ENCODE peak calls at places on chromosomes 3 and 15, in seven cellular contexts. U is A673, K is Panc1, N is lower lobe of right lung, Y is brain microvascular endothelial cell, D is upper lobe of left lung, I is tibial nerve. A is an unnamed sample. For H3K27me3, the result is how much of the 10 kb centered on the place peaks cover.

GRCh38 chr15:40493089-40493840 is 22.5 kb downstream of the CHST14 start:
- DNase-seq in U (no peak), K (no peak), N (no peak), Y (no peak), D (no peak), I (no peak), A (no peak)

GRCh38 chr3:133700351-133700750 is 38.6 kb upstream of the TOPBP1 start:
- DNase-seq in U (no peak), K (no peak), N (no peak), Y (no peak), D (no peak), I (no peak), A (no peak)

GRCh38 chr15:89057506-89058133 is 30.6 kb upstream of the ABHD2 start:
- DNase-seq in U (peak), K (peak), N (peak), Y (peak), D (peak), I (peak), A (peak)

GRCh38 chr3:141388823-141389617 is 20.7 kb downstream of the ZBTB38 start:
- DNase-seq in U (peak), K (no peak), N (no peak), Y (no peak), D (no peak), I (no peak), A (no peak)

GRCh38 chr15:74050127-74050526 is 32.2 kb downstream of the GOLGA6A start:
- DNase-seq in U (peak), K (no peak), N (no peak), Y (no peak), D (no peak), I (no peak), A (no peak)

GRCh38 chr3:36679384-36680200 is 84.8 kb downstream of the DCLK3 start:
- DNase-seq in U (peak), K (no peak), N (no peak), Y (peak), D (no peak), I (no peak), A (no peak)

GRCh38 chr15:65180167-65180566 is 5.0 kb downstream of the CLPX start:
- DNase-seq in U (no peak), K (no peak), N (no peak), Y (no peak), D (no peak), I (no peak), A (no peak)

GRCh38 chr3:46916799-46917198 is 39.3 kb downstream of the PTH1R start:
- DNase-seq in U (no peak), K (no peak), N (no peak), Y (no peak), D (no peak), I (no peak), A (no peak)

GRCh38 chr3:185733980-185734724 is 90.7 kb downstream of the IGF2BP2 start:
- DNase-seq in U (peak), K (peak), N (no peak), Y (peak), D (no peak), I (no peak), A (no peak)

GRCh38 chr3:12970684-12971083 is 102.5 kb downstream of the IQSEC1 start:
- DNase-seq in U (no peak), K (no peak), N (no peak), Y (no peak), D (no peak), I (no peak), A (no peak)

GRCh38 chr3:160012108-160012507 is 23.5 kb downstream of the IL12A start:
- DNase-seq in U (no peak), K (no peak), N (no peak), Y (no peak), D (no peak), I (no peak), A (no peak)

GRCh38 chr3:138916824-138917223 is 30.1 kb downstream of the FOXL2 start:
- DNase-seq in U (no peak), K (no peak), N (peak), Y (no peak), D (no peak), I (no peak), A (no peak)

GRCh38 chr3:14253022-14253761 is 74.6 kb downstream of the LSM3 start:
- DNase-seq in U (no peak), K (no peak), N (no peak), Y (no peak), D (no peak), I (no peak), A (no peak)

GRCh38 chr15:40282144-40282869 is 557 bp downstream of the ANKRD63 start:
- DNase-seq in U (peak), K (no peak), N (peak), Y (no peak), D (peak), I (no peak), A (peak)

GRCh38 chr3:16658004-16658932 is 53.0 kb upstream of the DAZL start:
- DNase-seq in U (peak), K (no peak), N (no peak), Y (no peak), D (no peak), I (no peak), A (no peak)
- TF ChIP-seq CTCF in U (peak), K (no peak), N (no peak), Y (peak), D (no peak), I (no peak), A (no peak)

GRCh38 chr3:39506863-39507262 is 39.4 kb downstream of the MOBP start:
- DNase-seq in U (no peak), K (no peak), N (no peak), Y (no peak), D (no peak), I (no peak), A (no peak)
- H3K27me3 ChIP-seq in U (under half), K (under half), N (under half), Y (under half), D (under half), I (under half), A (under half)

GRCh38 chr3:32681811-32682210 is 3.2 kb upstream of the CNOT10 start:
- DNase-seq in U (no peak), K (no peak), N (no peak), Y (no peak), D (no peak), I (no peak), A (no peak)

GRCh38 chr3:32685604-32686185 is 707 bp downstream of the CNOT10 start:
- DNase-seq in U (peak), K (no peak), N (no peak), Y (peak), D (no peak), I (no peak), A (no peak)

GRCh38 chr3:32686713-32687112 is 1.7 kb downstream of the CNOT10 start:
- DNase-seq in U (peak), K (no peak), N (no peak), Y (no peak), D (no peak), I (no peak), A (no peak)

GRCh38 chr3:32684029-32684799 is 774 bp upstream of the CNOT10 start:
- DNase-seq in U (no peak), K (no peak), N (no peak), Y (no peak), D (no peak), I (no peak), A (no peak)

GRCh38 chr3:32684800-32685603 is at the start of gene CNOT10:
- DNase-seq in U (peak), K (peak), N (peak), Y (peak), D (peak), I (peak), A (peak)
- TF ChIP-seq CTCF in U (no peak), K (no peak), N (peak), Y (peak), D (peak), I (peak), A (no peak)

GRCh38 chr3:128498127-128498626 is 5.2 kb upstream of the GATA2 start:
- DNase-seq in U (no peak), K (no peak), N (no peak), Y (no peak), D (no peak), I (no peak), A (no peak)
- H3K27me3 ChIP-seq in U (under half), K (under half), N (half or more), Y (half or more), D (under half), I (under half), A (half or more)

GRCh38 chr3:113057117-113057516 is 66.3 kb downstream of the GTPBP8 start:
- DNase-seq in U (no peak), K (no peak), N (no peak), Y (no peak), D (no peak), I (no peak), A (no peak)

GRCh38 chr3:113055201-113055600 is 64.4 kb downstream of the GTPBP8 start:
- DNase-seq in U (no peak), K (no peak), N (no peak), Y (no peak), D (no peak), I (no peak), A (no peak)

GRCh38 chr3:113053169-113053568 is 62.4 kb downstream of the GTPBP8 start:
- DNase-seq in U (peak), K (no peak), N (no peak), Y (no peak), D (no peak), I (no peak), A (no peak)

GRCh38 chr3:113051827-113052226 is 61.0 kb downstream of the GTPBP8 start:
- DNase-seq in U (no peak), K (no peak), N (no peak), Y (no peak), D (no peak), I (no peak), A (no peak)

GRCh38 chr3:113054552-113054951 is 63.8 kb downstream of the GTPBP8 start:
- DNase-seq in U (no peak), K (no peak), N (no peak), Y (peak), D (no peak), I (no peak), A (no peak)
- TF ChIP-seq CTCF in U (no peak), K (no peak), N (no peak), Y (peak), D (peak), I (no peak), A (no peak)

GRCh38 chr3:197465197-197465995 is 90.4 kb downstream of the BDH1 start:
- DNase-seq in U (no peak), K (no peak), N (no peak), Y (no peak), D (no peak), I (no peak), A (no peak)
- H3K27me3 ChIP-seq in U (under half), K (under half), N (under half), Y (under half), D (under half), I (under half), A (under half)

DNA sequence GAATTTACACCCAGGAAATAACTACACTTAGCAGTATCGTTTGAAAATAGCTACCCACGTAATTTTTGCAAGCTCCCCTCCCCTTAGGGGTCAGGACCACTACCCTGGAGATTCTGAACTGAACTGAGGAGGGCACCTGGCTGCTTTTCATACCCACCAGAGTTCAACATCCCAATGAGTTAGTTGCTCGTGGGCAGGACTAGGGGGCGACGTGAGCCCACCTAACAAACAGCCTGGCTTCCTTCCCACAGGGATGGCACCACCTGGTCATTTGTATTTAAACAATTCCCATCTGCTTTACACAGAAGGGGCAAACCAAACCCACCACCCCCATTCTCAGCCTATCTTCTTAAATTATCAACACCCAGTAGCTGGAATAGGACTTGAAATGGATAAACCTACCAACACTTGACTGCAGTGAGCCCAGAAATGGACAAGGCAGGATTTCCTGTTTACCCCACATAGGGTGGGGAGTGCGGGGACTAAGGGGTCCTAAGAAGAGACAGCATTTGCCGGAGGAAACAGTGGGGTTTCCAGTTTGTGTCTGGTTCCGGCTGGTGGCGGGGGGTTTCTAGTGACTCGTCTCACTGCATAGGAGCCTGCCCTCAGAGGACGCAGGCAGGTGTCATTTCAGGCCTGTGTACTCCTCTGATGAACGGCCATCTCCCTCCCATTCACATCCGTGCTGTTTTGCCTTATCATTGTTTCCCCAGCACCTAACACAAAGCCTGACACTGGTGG is 11.6 kb upstream of the VGLL4 start:
- DNase-seq in U (peak), K (no peak), N (no peak), Y (no peak), D (no peak), I (no peak), A (no peak)
- TF ChIP-seq CTCF in U (peak), K (peak), N (peak), Y (peak), D (no peak), I (no peak), A (no peak)

GRCh38 chr3:187939891-187940290 is 194.6 kb upstream of the BCL6 start:
- DNase-seq in U (no peak), K (no peak), N (no peak), Y (no peak), D (no peak), I (no peak), A (no peak)
- H3K27me3 ChIP-seq in U (under half), K (under half), N (under half), Y (under half), D (under half), I (under half), A (under half)

DNA sequence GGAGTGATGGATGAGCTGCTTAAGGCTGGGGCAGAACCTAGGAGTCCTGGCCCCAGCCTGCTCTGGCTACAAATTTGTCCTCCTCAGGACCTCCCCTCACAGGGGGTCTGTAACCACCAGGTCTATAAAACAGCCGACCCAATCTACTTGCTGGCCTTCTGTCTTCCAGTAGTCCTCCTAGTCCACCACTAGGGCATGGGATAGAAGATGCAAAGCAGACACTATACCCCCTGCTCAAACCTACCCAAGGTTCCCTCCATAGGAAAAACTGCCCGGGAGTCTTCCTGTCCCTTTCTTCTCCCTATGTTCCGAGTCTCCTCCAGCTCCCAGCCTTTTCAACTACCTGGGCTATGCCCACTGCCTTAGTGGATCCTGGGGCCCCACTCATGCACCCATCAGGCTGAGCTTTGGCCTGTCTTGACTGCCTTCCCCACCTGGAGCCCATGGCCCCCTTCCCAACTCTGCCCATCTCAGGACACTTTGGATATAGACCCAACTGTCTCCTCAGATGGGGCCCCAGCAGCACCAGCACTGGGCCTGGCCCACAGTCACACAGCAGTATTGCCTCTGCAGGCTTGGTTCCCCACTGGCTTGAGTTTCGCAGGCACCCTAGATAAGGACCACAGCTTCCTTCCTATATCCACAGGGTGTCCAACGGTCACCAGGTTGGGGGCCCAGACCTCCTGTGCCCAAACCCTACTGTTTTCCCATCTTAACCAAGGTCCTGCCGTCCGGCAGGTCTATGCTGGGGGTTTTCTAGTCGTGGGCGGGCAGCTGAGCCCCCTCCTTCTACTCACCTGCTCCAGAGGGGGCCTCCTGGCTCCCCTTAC is 1.1 kb downstream of the HYAL3 start:
- DNase-seq in U (no peak), K (no peak), N (peak), Y (no peak), D (no peak), I (no peak), A (no peak)
- TF ChIP-seq CTCF in U (no peak), K (no peak), N (no peak), Y (peak), D (no peak), I (peak), A (no peak)

GRCh38 chr3:147421184-147421912 is 12.2 kb downstream of the ZIC1 start:
- DNase-seq in U (no peak), K (no peak), N (no peak), Y (peak), D (peak), I (no peak), A (no peak)

GRCh38 chr3:147420361-147421183 is 11.4 kb downstream of the ZIC1 start:
- DNase-seq in U (no peak), K (no peak), N (no peak), Y (no peak), D (no peak), I (no peak), A (no peak)

GRCh38 chr3:147423601-147424324 is 14.6 kb downstream of the ZIC1 start:
- DNase-seq in U (no peak), K (no peak), N (no peak), Y (peak), D (no peak), I (no peak), A (no peak)

GRCh38 chr3:147422934-147423599 is 13.9 kb downstream of the ZIC1 start:
- DNase-seq in U (no peak), K (no peak), N (no peak), Y (peak), D (peak), I (no peak), A (no peak)

GRCh38 chr3:147422226-147422933 is 13.2 kb downstream of the ZIC1 start:
- DNase-seq in U (no peak), K (no peak), N (no peak), Y (peak), D (no peak), I (no peak), A (no peak)
- H3K27me3 ChIP-seq in U (half or more), K (under half), N (half or more), Y (under half), D (half or more), I (under half), A (half or more)

A was measured in CD4-positive, alpha-beta T cell.